ENCODE peak calls at places on chromosome 18, in ten cellular contexts. A is tibial nerve, Z is A549, U is mammary epithelial cell, Y is body of pancreas, O is HCT116, G is keratinocyte, Q is foreskin fibroblast, W is pancreas, C is coronary artery. V is an unnamed sample.

GRCh38 chr18:13556497-13556896 is 169.9 kb downstream of the FAM210A start:
- DNase-seq in A (no peak), Z (no peak), U (no peak), Y (no peak), O (no peak), G (no peak), Q (no peak), W (no peak), C (no peak), V (no peak)

GRCh38 chr18:23879966-23880565 is 134.5 kb upstream of the TTC39C start:
- DNase-seq in A (no peak), Z (no peak), U (peak), Y (no peak), O (no peak), G (no peak), Q (no peak), W (no peak), C (no peak), V (no peak)

GRCh38 chr18:36762074-36762473 is 66.7 kb downstream of the TPGS2 start:
- DNase-seq in A (no peak), Z (no peak), U (no peak), Y (no peak), O (no peak), G (no peak), Q (no peak), W (no peak), C (no peak), V (no peak)

GRCh38 chr18:23498062-23498582 is 5.2 kb upstream of the RMC1 start:
- DNase-seq in A (no peak), Z (no peak), U (no peak), Y (no peak), O (no peak), G (no peak), Q (no peak), W (no peak), C (no peak), V (no peak)

GRCh38 chr18:68262697-68263293 is 452.1 kb downstream of the TMX3 start:
- DNase-seq in A (no peak), Z (no peak), U (peak), Y (no peak), O (no peak), G (peak), Q (peak), W (no peak), C (no peak), V (peak)

GRCh38 chr18:13220326-13220991 is 1.9 kb downstream of the LDLRAD4 start:
- DNase-seq in A (no peak), Z (no peak), U (no peak), Y (peak), O (no peak), G (no peak), Q (no peak), W (no peak), C (no peak), V (no peak)

GRCh38 chr18:79553154-79553553 is 126.4 kb upstream of the CTDP1 start:
- DNase-seq in A (no peak), Z (no peak), U (no peak), Y (no peak), O (no peak), G (no peak), Q (no peak), W (no peak), C (no peak), V (no peak)

GRCh38 chr18:43588838-43589237 is 311.5 kb upstream of the SYT4 start:
- DNase-seq in A (no peak), Z (no peak), U (no peak), Y (no peak), O (no peak), G (no peak), Q (no peak), W (no peak), C (no peak), V (no peak)

GRCh38 chr18:12049983-12050811 is 43.4 kb upstream of the ANKRD62 start:
- DNase-seq in A (no peak), Z (no peak), U (no peak), Y (no peak), O (no peak), G (no peak), Q (no peak), W (no peak), C (no peak), V (no peak)

GRCh38 chr18:45197526-45197970 is 417.7 kb upstream of the SLC14A2 start:
- DNase-seq in A (no peak), Z (no peak), U (peak), Y (no peak), O (no peak), G (no peak), Q (no peak), W (no peak), C (no peak), V (peak)

GRCh38 chr18:79945118-79946042 is 6.1 kb downstream of the SLC66A2 start:
- DNase-seq in A (no peak), Z (no peak), U (no peak), Y (no peak), O (no peak), G (no peak), Q (no peak), W (no peak), C (peak), V (no peak)

DNA sequence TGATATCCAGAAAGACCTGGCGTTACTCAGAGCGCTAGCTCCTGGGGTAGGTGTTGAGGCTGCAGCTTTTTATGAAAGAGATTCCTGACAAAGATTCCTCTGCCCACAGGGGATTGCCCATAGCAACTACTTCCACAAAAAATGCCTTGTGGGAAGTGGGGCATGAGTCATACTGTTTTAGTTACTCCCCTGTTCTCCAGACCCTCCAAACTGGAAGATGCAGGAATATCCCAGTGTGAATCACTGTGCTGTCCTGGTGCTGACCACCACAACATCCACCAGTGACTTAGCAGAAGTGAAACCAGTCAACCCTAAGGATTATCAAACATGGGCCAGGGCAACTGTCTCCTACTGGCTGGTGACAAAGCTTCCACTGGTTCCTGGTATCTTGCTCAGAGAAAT is 61.8 kb downstream of the CDH2 start:
- DNase-seq in A (no peak), Z (no peak), U (peak), Y (no peak), O (no peak), G (peak), Q (peak), W (no peak), C (no peak), V (peak)
- TF ChIP-seq CTCF in A (no peak), Z (no peak), U (no peak), Y (no peak), O (no peak), G (no peak), Q (no peak), W (no peak), C (no peak), V (no peak)

GRCh38 chr18:8366656-8367055 is 242.6 kb upstream of the RAB12 start:
- DNase-seq in A (no peak), Z (no peak), U (no peak), Y (peak), O (no peak), G (no peak), Q (no peak), W (no peak), C (no peak), V (no peak)

GRCh38 chr18:8366070-8366469 is 243.2 kb upstream of the RAB12 start:
- DNase-seq in A (no peak), Z (no peak), U (no peak), Y (no peak), O (no peak), G (no peak), Q (no peak), W (no peak), C (peak), V (no peak)

GRCh38 chr18:8368490-8369217 is 240.6 kb upstream of the RAB12 start:
- DNase-seq in A (no peak), Z (no peak), U (no peak), Y (no peak), O (no peak), G (no peak), Q (no peak), W (no peak), C (peak), V (no peak)

GRCh38 chr18:8365528-8365927 is 243.7 kb upstream of the RAB12 start:
- DNase-seq in A (no peak), Z (no peak), U (no peak), Y (no peak), O (no peak), G (no peak), Q (no peak), W (no peak), C (peak), V (no peak)

GRCh38 chr18:8367217-8367988 is 241.8 kb upstream of the RAB12 start:
- DNase-seq in A (no peak), Z (no peak), U (no peak), Y (peak), O (peak), G (no peak), Q (no peak), W (peak), C (no peak), V (no peak)
- H3K4me3 ChIP-seq in A (no peak), Z (peak), U (no peak), Y (no peak), O (peak), G (peak), Q (peak), W (peak), C (peak), V (peak)

GRCh38 chr18:58785171-58785805 is 79.4 kb upstream of the ZNF532 start:
- DNase-seq in A (no peak), Z (peak), U (peak), Y (peak), O (peak), G (peak), Q (peak), W (no peak), C (no peak), V (no peak)
- TF ChIP-seq CTCF in A (no peak), Z (no peak), U (peak), Y (no peak), O (no peak), G (peak), Q (no peak), W (no peak), C (no peak), V (peak)

GRCh38 chr18:31039426-31039825 is 3.1 kb downstream of the DSC3 start:
- DNase-seq in A (no peak), Z (no peak), U (peak), Y (no peak), O (no peak), G (peak), Q (no peak), W (no peak), C (no peak), V (no peak)

GRCh38 chr18:31040982-31041345 is 1.6 kb downstream of the DSC3 start:
- DNase-seq in A (no peak), Z (no peak), U (peak), Y (no peak), O (no peak), G (no peak), Q (no peak), W (no peak), C (no peak), V (no peak)

GRCh38 chr18:31042391-31043181 is at the start of gene DSC3:
- DNase-seq in A (no peak), Z (peak), U (peak), Y (peak), O (no peak), G (no peak), Q (no peak), W (peak), C (no peak), V (no peak)

GRCh38 chr18:31042068-31042390 is 513 bp downstream of the DSC3 start:
- DNase-seq in A (no peak), Z (no peak), U (no peak), Y (no peak), O (no peak), G (no peak), Q (no peak), W (no peak), C (no peak), V (no peak)

DNA sequence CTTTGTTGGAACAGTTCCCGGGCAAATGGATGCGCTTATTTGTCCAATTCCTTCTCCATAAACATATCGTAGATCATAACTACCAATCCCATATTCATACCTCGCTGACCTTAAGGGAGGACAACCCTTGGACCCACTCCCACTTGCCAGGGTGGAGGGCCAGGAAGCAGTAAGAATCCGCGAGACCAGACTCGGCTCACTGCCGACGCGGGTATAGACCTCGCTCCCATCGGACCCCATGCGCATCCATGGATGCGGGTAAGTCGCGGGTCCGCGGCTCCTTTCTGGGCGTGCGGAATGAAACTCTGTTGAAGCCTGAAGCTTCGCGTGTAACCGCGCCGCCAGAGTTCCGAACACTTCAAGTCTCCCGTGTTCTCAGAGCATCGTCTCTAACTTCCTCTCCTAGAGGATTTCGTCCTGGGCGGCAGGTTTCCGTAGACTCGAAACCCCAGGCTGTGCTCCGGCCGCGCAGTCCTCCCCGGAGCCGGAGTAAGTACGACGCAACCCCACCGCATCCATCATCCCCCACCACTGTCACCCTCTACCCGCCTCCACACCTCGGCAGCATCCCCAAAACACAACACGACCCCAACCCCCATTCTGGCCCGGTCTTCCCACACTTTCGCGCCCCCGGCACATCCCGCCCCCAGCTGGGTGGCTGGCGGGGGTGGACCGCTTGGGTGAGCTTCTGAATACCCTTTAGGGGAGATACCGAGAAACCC is 1.0 kb downstream of the DSC3 start:
- DNase-seq in A (no peak), Z (no peak), U (peak), Y (no peak), O (no peak), G (no peak), Q (no peak), W (no peak), C (no peak), V (no peak)
- H3K4me3 ChIP-seq in A (peak), Z (no peak), U (peak), Y (no peak), O (peak), G (peak), Q (no peak), W (no peak), C (peak), V (peak)

DNA sequence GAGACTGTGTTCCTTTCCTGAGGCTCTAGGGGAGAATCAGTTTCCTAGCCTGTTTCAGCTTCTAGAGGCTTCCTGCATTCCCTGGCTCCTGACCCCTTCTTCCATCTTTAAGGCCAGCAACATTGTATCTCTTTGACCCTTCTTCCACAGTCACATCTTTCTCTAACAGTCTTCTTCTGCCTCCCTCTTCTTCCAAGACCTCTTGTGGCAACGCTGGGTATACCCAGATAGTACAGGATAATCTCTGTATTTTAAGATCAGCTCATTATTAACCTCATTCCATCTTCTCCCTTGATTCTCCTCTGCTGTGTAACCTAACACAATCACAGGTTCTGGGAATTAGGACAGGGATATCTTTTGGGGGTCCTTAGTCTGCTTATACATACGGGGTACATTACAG is 8.9 kb upstream of the MYL12A start:
- DNase-seq in A (no peak), Z (no peak), U (no peak), Y (no peak), O (no peak), G (no peak), Q (no peak), W (no peak), C (no peak), V (no peak)
- TF ChIP-seq CTCF in A (no peak), Z (no peak), U (peak), Y (peak), O (no peak), G (no peak), Q (no peak), W (no peak), C (no peak), V (peak)

DNA sequence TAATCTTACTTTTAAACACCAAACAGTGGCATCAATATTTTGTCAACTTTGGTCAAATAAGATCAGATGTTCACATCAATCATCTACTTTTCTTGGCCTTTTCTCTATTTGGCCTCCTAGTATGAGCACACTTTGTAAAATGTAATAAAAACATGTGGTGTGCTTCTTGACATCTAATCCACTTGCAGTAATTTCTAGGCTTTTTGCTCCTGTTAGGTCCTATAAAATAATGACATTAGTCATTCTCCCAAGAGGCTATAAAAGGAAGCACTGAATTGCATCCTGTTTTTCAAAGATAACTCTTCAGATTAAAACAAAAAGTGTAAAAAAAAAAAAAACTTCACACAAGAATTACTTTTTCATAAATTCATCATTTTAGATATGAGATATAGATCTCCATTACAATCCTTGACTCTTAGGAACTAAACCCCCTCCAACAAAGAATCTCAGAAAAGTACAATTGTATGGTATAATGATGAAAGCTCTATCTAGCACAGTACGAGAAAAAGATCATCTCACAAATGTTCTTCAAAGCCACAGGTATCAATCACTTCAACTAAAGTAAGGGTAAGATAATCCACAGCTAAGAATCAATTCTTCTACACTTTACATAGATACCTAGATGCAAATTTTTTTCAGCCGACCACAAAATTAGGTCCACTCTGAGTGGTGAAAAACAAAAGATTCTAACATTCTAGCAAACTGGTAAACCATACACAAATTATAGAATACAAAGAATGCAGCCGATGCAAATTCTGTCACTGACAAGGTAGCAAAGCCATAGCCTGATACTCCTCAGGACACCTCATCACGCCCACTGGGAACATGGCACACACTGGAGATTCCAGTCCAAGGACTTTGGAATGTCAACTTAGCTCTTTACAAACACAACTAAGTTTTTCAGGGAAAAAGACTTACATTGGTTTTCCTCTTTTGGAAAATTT is 2.7 kb downstream of the BCL2 start:
- DNase-seq in A (no peak), Z (no peak), U (no peak), Y (no peak), O (no peak), G (no peak), Q (no peak), W (no peak), C (no peak), V (no peak)
- H3K4me3 ChIP-seq in A (peak), Z (no peak), U (no peak), Y (no peak), O (no peak), G (no peak), Q (no peak), W (no peak), C (peak), V (peak)

GRCh38 chr18:27061488-27062095 is 123.5 kb downstream of the CHST9 start:
- DNase-seq in A (no peak), Z (no peak), U (no peak), Y (no peak), O (no peak), G (no peak), Q (no peak), W (no peak), C (no peak), V (no peak)

GRCh38 chr18:27062802-27063201 is 122.3 kb downstream of the CHST9 start:
- DNase-seq in A (no peak), Z (no peak), U (peak), Y (no peak), O (no peak), G (peak), Q (no peak), W (no peak), C (no peak), V (no peak)

GRCh38 chr18:27057459-27058302 is 127.4 kb downstream of the CHST9 start:
- DNase-seq in A (no peak), Z (no peak), U (no peak), Y (peak), O (no peak), G (no peak), Q (no peak), W (no peak), C (no peak), V (peak)
- TF ChIP-seq CTCF in A (no peak), Z (no peak), U (no peak), Y (no peak), O (no peak), G (no peak), Q (no peak), W (no peak), C (no peak), V (no peak)

GRCh38 chr18:7116832-7117389 is 686 bp downstream of the LAMA1 start:
- DNase-seq in A (no peak), Z (no peak), U (peak), Y (no peak), O (no peak), G (no peak), Q (no peak), W (no peak), C (no peak), V (no peak)
- H3K4me3 ChIP-seq in A (peak), Z (peak), U (peak), Y (no peak), O (no peak), G (peak), Q (peak), W (peak), C (peak), V (peak)

V was measured in retinal pigment epithelial cell.